ENCODE peak calls at places on chromosomes 16 and 17, in six cellular contexts. A is islet precursor cell, J is left ventricle myocardium inferior, C is G401, T is cardiac septum, Z is DMS79 treated with DMSO at 0.1 percent for 48 hours. R is an unnamed sample.

GRCh38 chr16:68985268-68985667 is 120.2 kb upstream of the HAS3 start:
- DNase-seq in T (no peak), A (no peak), J (no peak), Z (no peak), C (no peak), R (no peak)

GRCh38 chr16:65415460-65415859 is 293.6 kb upstream of the CDH11 start:
- DNase-seq in C (no peak), A (peak), T (no peak), Z (no peak), J (no peak), R (no peak)

GRCh38 chr17:21815352-21816063 is 123.2 kb downstream of the KCNJ18 start:
- DNase-seq in J (no peak), T (no peak), A (no peak), C (no peak), Z (no peak), R (no peak)

GRCh38 chr17:28174352-28175046 is 132.0 kb downstream of the NLK start:
- DNase-seq in Z (peak), T (no peak), C (no peak), J (no peak), A (no peak), R (no peak)

GRCh38 chr17:44867841-44868240 is 20.2 kb downstream of the HIGD1B start:
- DNase-seq in A (peak), C (no peak), Z (no peak), J (no peak), T (peak), R (no peak)

GRCh38 chr17:63993368-63993990 is 4.7 kb upstream of the PRR29 start:
- DNase-seq in A (no peak), Z (no peak), J (peak), C (no peak), T (no peak), R (no peak)

GRCh38 chr17:4998027-4998665 is 396 bp downstream of the KIF1C start:
- DNase-seq in Z (peak), C (no peak), A (peak), J (peak), T (peak), R (peak)

GRCh38 chr16:85759631-85760419 is 8.9 kb upstream of the C16orf74 start:
- DNase-seq in T (peak), A (no peak), C (no peak), Z (no peak), J (no peak), R (no peak)

GRCh38 chr16:87086156-87086555 is 231.0 kb downstream of the C16orf95 start:
- DNase-seq in C (peak), T (no peak), Z (no peak), A (no peak), J (no peak), R (no peak)

GRCh38 chr17:75571197-75571884 is 16.3 kb upstream of the MYO15B start:
- DNase-seq in C (no peak), Z (no peak), J (no peak), A (peak), T (no peak), R (peak)